ENCODE peak calls at places on chromosome 18, in five cellular contexts. J is HFFc6, S is cardiac muscle cell, U is heart left ventricle, G is fibroblast of pulmonary artery. H is an unnamed sample.

GRCh38 chr18:49911414-49911813 is 98.1 kb upstream of the ACAA2 start:
- DNase-seq in U (no peak), G (no peak), S (no peak), J (no peak), H (peak)

GRCh38 chr18:11322006-11322405 is 172.6 kb upstream of the PIEZO2 start:
- DNase-seq in S (no peak), G (no peak), J (no peak), U (no peak), H (peak)

GRCh38 chr18:22703883-22704626 is 229.1 kb upstream of the RBBP8 start:
- DNase-seq in S (peak), U (no peak), G (peak), J (peak), H (peak)

GRCh38 chr18:59123588-59124369 is 15.9 kb upstream of the SEC11C start:
- DNase-seq in G (peak), J (peak), U (no peak), S (peak), H (peak)

GRCh38 chr18:58592223-58593214 is 36.4 kb downstream of the ALPK2 start:
- DNase-seq in U (no peak), J (no peak), S (no peak), G (no peak), H (no peak)

GRCh38 chr18:54931152-54931551 is 28.1 kb downstream of the CCDC68 start:
- DNase-seq in U (no peak), G (no peak), S (no peak), J (no peak), H (no peak)

GRCh38 chr18:12278765-12279682 is 24.9 kb downstream of the CIDEA start:
- DNase-seq in U (peak), G (peak), J (peak), S (peak), H (peak)

GRCh38 chr18:32612651-32613050 is 142.0 kb upstream of the GAREM1 start:
- DNase-seq in J (no peak), S (no peak), U (no peak), G (no peak), H (no peak)

GRCh38 chr18:43720036-43720435 is 442.7 kb upstream of the SYT4 start:
- DNase-seq in G (peak), J (no peak), U (no peak), S (no peak), H (peak)

GRCh38 chr18:8750954-8751415 is 45.6 kb downstream of the MTCL1 start:
- DNase-seq in J (peak), U (no peak), G (peak), S (peak), H (peak)

GRCh38 chr18:26908906-26909305 is 43.4 kb upstream of the AQP4 start:
- DNase-seq in U (no peak), G (no peak), J (no peak), S (no peak), H (no peak)

GRCh38 chr18:74083071-74083954 is 64.3 kb downstream of the FBXO15 start:
- DNase-seq in U (no peak), S (no peak), G (no peak), J (no peak), H (no peak)

GRCh38 chr18:74081966-74082365 is 65.7 kb downstream of the FBXO15 start:
- DNase-seq in S (no peak), J (no peak), G (no peak), U (no peak), H (no peak)

GRCh38 chr18:74082476-74083070 is 65.1 kb downstream of the FBXO15 start:
- DNase-seq in S (peak), J (peak), G (peak), U (peak), H (peak)

GRCh38 chr18:74078257-74078656 is 69.4 kb downstream of the FBXO15 start:
- DNase-seq in J (no peak), U (no peak), G (no peak), S (no peak), H (no peak)

GRCh38 chr18:74084184-74084583 is 63.5 kb downstream of the FBXO15 start:
- DNase-seq in J (no peak), U (no peak), G (no peak), S (no peak), H (no peak)
- TF ChIP-seq CTCF in J (no peak), U (no peak), G (no peak), S (no peak), H (no peak)

DNA sequence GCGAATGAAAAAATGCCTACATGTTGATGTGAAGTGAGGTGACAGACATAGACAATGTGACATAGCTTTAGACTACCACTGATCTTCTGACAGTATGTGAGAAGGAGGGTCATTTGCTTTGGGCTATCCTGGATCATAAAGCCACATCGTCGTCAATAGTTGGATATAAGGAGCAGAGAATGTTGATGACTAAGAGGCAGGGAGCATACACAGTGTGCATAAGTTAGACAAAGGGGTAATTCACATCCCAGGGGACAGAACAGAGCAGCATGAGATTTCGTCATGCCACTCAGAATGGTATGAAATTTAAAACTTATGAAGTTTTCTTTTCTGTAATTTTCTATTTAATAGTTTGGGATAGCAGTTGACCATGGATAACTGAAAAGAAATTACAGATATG is 403.2 kb downstream of the DSC3 start:
- DNase-seq in S (no peak), U (no peak), J (no peak), G (no peak), H (no peak)
- TF ChIP-seq CTCF in S (no peak), U (no peak), J (no peak), G (no peak), H (no peak)

GRCh38 chr18:76847926-76848325 is 25.6 kb downstream of the ZNF236 start:
- DNase-seq in U (no peak), S (no peak), G (no peak), J (no peak), H (no peak)
- TF ChIP-seq CTCF in U (no peak), S (no peak), G (peak), J (peak), H (peak)

DNA sequence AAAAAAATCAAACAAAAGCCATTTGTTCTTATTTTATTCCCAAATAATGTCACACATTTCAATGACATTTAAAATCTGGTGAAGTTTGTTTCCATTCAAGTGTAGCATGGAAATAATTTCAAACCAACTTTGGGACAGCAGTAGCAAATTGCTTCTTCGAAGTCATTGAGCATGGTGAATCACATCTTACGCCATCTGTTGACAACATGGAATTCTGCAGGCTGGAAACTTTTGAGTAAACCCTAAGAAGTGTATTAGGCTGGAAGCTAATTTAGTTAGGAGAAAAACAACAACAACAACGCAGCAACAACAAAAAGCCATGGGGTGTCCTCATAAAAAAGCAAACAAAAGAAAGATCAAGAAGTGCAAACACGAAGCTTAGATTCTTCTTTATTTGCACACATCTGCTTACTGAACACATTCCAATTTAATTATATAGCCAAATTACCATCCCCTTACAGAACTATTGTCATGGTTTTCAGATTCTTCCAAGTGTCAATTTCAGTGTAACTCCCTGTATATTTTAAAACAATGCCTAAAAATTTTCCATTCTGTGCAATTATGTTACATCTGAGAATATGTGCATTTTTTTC is 659.0 kb upstream of the CDH7 start:
- DNase-seq in G (peak), J (no peak), U (no peak), S (no peak), H (peak)
- TF ChIP-seq CTCF in G (peak), J (peak), U (peak), S (no peak), H (peak)

DNA sequence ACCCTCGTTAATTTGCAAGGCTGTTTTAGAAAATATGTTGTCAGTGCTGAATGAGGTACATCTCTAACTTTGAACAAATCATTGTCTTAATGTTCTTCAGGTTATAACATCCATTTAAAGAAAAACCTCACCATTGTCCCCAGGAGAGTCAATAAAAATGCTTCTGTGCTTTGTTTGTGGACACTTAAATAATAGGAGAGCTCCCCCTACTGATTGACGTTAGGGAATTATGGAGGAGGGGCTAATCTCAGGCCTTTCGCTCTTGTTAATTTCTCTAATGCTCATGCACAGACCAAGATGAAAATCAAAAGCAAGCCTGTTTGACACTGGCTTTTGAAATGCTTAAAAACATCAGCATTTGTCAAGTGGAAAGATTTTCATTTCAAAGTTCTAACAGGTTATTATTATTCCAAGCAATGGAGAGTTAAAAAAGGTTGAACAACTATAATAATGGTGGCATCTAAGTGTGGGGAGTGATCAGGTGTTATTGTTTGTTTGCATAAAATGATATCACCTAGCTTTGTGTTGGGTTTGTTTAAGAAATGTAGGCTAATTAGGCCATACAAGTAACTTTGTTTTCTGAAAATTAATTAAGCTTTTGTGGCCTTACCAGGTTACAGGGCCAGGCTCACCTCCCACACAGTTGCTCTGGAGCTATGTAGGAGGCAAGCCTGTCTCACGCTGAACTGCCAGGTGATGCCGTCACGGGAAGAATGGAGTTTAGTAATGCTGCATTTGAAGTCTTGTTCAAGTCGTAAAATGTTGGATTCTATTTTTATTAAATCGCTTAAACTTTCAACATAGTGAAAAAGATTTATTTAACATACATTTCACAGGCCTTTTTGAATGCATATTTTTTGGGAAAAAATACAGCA is 51.7 kb upstream of the SMIM21 start:
- DNase-seq in G (peak), J (peak), S (peak), U (no peak), H (peak)
- TF ChIP-seq CTCF in G (peak), J (peak), S (peak), U (peak), H (peak)

GRCh38 chr18:78986018-78986481 is 6.4 kb downstream of the SALL3 start:
- DNase-seq in G (peak), U (no peak), J (no peak), S (peak), H (peak)

GRCh38 chr18:78981652-78981955 is 2.0 kb downstream of the SALL3 start:
- DNase-seq in G (no peak), S (no peak), J (no peak), U (no peak), H (no peak)

GRCh38 chr18:78982186-78982585 is 2.6 kb downstream of the SALL3 start:
- DNase-seq in G (peak), S (peak), U (no peak), J (no peak), H (no peak)

GRCh38 chr18:78983530-78983929 is 3.9 kb downstream of the SALL3 start:
- DNase-seq in U (no peak), J (no peak), S (no peak), G (no peak), H (no peak)

GRCh38 chr18:78984941-78985784 is 5.5 kb downstream of the SALL3 start:
- DNase-seq in J (no peak), G (peak), S (peak), U (no peak), H (peak)
- TF ChIP-seq CTCF in J (peak), G (no peak), S (peak), U (no peak), H (peak)

H was measured in choroid plexus epithelial cell.